ENCODE peak calls at places on chromosome 2, in five cellular contexts. One of them, this sample, is unnamed.

GRCh38 chr2:230012242-230012884 is 56.4 kb downstream of the SLC16A14 start:
- DNase-seq in stomach: no peak
- DNase-seq in activated T-helper 1 cell treated with Interleukin-2 at 50 U/mL for 16 hours: no peak
- DNase-seq in non-pigmented ciliary epithelial cell: no peak
- DNase-seq in hepatic stellate cell: no peak
- DNase-seq in this sample: no peak

GRCh38 chr2:75820693-75821092 is 110.0 kb upstream of the GCFC2 start:
- DNase-seq in stomach: no peak
- DNase-seq in activated T-helper 1 cell treated with Interleukin-2 at 50 U/mL for 16 hours: no peak
- DNase-seq in non-pigmented ciliary epithelial cell: no peak
- DNase-seq in hepatic stellate cell: no peak
- DNase-seq in this sample: no peak

GRCh38 chr2:105325389-105325963 is 4.1 kb downstream of the TGFBRAP1 start:
- DNase-seq in stomach: no peak
- DNase-seq in activated T-helper 1 cell treated with Interleukin-2 at 50 U/mL for 16 hours: no peak
- DNase-seq in non-pigmented ciliary epithelial cell: peak
- DNase-seq in hepatic stellate cell: peak
- DNase-seq in this sample: no peak

GRCh38 chr2:189849550-189849949 is 65.3 kb downstream of the PMS1 start:
- DNase-seq in stomach: no peak
- DNase-seq in activated T-helper 1 cell treated with Interleukin-2 at 50 U/mL for 16 hours: no peak
- DNase-seq in non-pigmented ciliary epithelial cell: no peak
- DNase-seq in hepatic stellate cell: no peak
- DNase-seq in this sample: no peak

GRCh38 chr2:165087933-165088901 is 115.6 kb downstream of the SCN3A start:
- DNase-seq in stomach: no peak
- DNase-seq in activated T-helper 1 cell treated with Interleukin-2 at 50 U/mL for 16 hours: no peak
- DNase-seq in non-pigmented ciliary epithelial cell: no peak
- DNase-seq in hepatic stellate cell: no peak
- DNase-seq in this sample: no peak

GRCh38 chr2:17085803-17086202 is 420.2 kb upstream of the CYRIA start:
- DNase-seq in stomach: no peak
- DNase-seq in activated T-helper 1 cell treated with Interleukin-2 at 50 U/mL for 16 hours: no peak
- DNase-seq in non-pigmented ciliary epithelial cell: no peak
- DNase-seq in hepatic stellate cell: no peak
- DNase-seq in this sample: no peak

GRCh38 chr2:119174216-119174992 is 15.9 kb upstream of the C1QL2 start:
- DNase-seq in stomach: peak
- DNase-seq in activated T-helper 1 cell treated with Interleukin-2 at 50 U/mL for 16 hours: peak
- DNase-seq in non-pigmented ciliary epithelial cell: no peak
- DNase-seq in hepatic stellate cell: peak
- DNase-seq in this sample: peak

GRCh38 chr2:207202645-207203044 is 36.9 kb upstream of the KLF7 start:
- DNase-seq in stomach: no peak
- DNase-seq in activated T-helper 1 cell treated with Interleukin-2 at 50 U/mL for 16 hours: no peak
- DNase-seq in non-pigmented ciliary epithelial cell: no peak
- DNase-seq in hepatic stellate cell: no peak
- DNase-seq in this sample: peak

GRCh38 chr2:129457277-129457818 is 522.1 kb upstream of the RAB6C start:
- DNase-seq in stomach: no peak
- DNase-seq in activated T-helper 1 cell treated with Interleukin-2 at 50 U/mL for 16 hours: no peak
- DNase-seq in non-pigmented ciliary epithelial cell: no peak
- DNase-seq in hepatic stellate cell: no peak
- DNase-seq in this sample: no peak

GRCh38 chr2:215356948-215357461 is 45.1 kb downstream of the ATIC start:
- DNase-seq in stomach: no peak
- DNase-seq in activated T-helper 1 cell treated with Interleukin-2 at 50 U/mL for 16 hours: no peak
- DNase-seq in non-pigmented ciliary epithelial cell: no peak
- DNase-seq in hepatic stellate cell: no peak
- DNase-seq in this sample: no peak

GRCh38 chr2:220473611-220474010 is 846.2 kb downstream of the SLC4A3 start:
- DNase-seq in stomach: no peak
- DNase-seq in activated T-helper 1 cell treated with Interleukin-2 at 50 U/mL for 16 hours: no peak
- DNase-seq in non-pigmented ciliary epithelial cell: no peak
- DNase-seq in hepatic stellate cell: no peak
- DNase-seq in this sample: no peak

GRCh38 chr2:30225131-30225762 is 6.1 kb upstream of the LBH start:
- DNase-seq in stomach: no peak
- DNase-seq in activated T-helper 1 cell treated with Interleukin-2 at 50 U/mL for 16 hours: no peak
- DNase-seq in non-pigmented ciliary epithelial cell: no peak
- DNase-seq in hepatic stellate cell: peak
- DNase-seq in this sample: no peak

GRCh38 chr2:127670055-127670956 is 5.0 kb downstream of the LIMS2 start:
- DNase-seq in stomach: peak
- DNase-seq in activated T-helper 1 cell treated with Interleukin-2 at 50 U/mL for 16 hours: no peak
- DNase-seq in non-pigmented ciliary epithelial cell: no peak
- DNase-seq in hepatic stellate cell: no peak
- DNase-seq in this sample: no peak

GRCh38 chr2:239425496-239426098 is 24.8 kb upstream of the HDAC4 start:
- DNase-seq in stomach: no peak
- DNase-seq in activated T-helper 1 cell treated with Interleukin-2 at 50 U/mL for 16 hours: no peak
- DNase-seq in non-pigmented ciliary epithelial cell: no peak
- DNase-seq in hepatic stellate cell: no peak
- DNase-seq in this sample: no peak

GRCh38 chr2:205654878-205655601 is 27.3 kb upstream of the NRP2 start:
- DNase-seq in stomach: no peak
- DNase-seq in activated T-helper 1 cell treated with Interleukin-2 at 50 U/mL for 16 hours: no peak
- DNase-seq in non-pigmented ciliary epithelial cell: no peak
- DNase-seq in hepatic stellate cell: peak
- DNase-seq in this sample: no peak

GRCh38 chr2:208369091-208369490 is 37.5 kb upstream of the PTH2R start:
- DNase-seq in stomach: no peak
- DNase-seq in activated T-helper 1 cell treated with Interleukin-2 at 50 U/mL for 16 hours: no peak
- DNase-seq in non-pigmented ciliary epithelial cell: no peak
- DNase-seq in hepatic stellate cell: no peak
- DNase-seq in this sample: no peak

GRCh38 chr2:223954401-223954800 is 2.9 kb upstream of the MRPL44 start:
- DNase-seq in stomach: no peak
- DNase-seq in activated T-helper 1 cell treated with Interleukin-2 at 50 U/mL for 16 hours: no peak
- DNase-seq in non-pigmented ciliary epithelial cell: no peak
- DNase-seq in hepatic stellate cell: peak
- DNase-seq in this sample: no peak

GRCh38 chr2:120973196-120973595 is 237.5 kb downstream of the GLI2 start:
- DNase-seq in stomach: no peak
- DNase-seq in activated T-helper 1 cell treated with Interleukin-2 at 50 U/mL for 16 hours: no peak
- DNase-seq in non-pigmented ciliary epithelial cell: no peak
- DNase-seq in hepatic stellate cell: no peak
- DNase-seq in this sample: no peak

GRCh38 chr2:176002684-176003225 is 688 bp upstream of the LNPK start:
- DNase-seq in stomach: no peak
- DNase-seq in activated T-helper 1 cell treated with Interleukin-2 at 50 U/mL for 16 hours: no peak
- DNase-seq in non-pigmented ciliary epithelial cell: no peak
- DNase-seq in hepatic stellate cell: peak
- DNase-seq in this sample: no peak

GRCh38 chr2:46718797-46719196 is 196.8 kb downstream of the MCFD2 start:
- DNase-seq in stomach: no peak
- DNase-seq in activated T-helper 1 cell treated with Interleukin-2 at 50 U/mL for 16 hours: no peak
- DNase-seq in non-pigmented ciliary epithelial cell: no peak
- DNase-seq in hepatic stellate cell: no peak
- DNase-seq in this sample: no peak

GRCh38 chr2:179410552-179411356 is 146.1 kb upstream of the SESTD1 start:
- DNase-seq in stomach: peak
- DNase-seq in activated T-helper 1 cell treated with Interleukin-2 at 50 U/mL for 16 hours: no peak
- DNase-seq in non-pigmented ciliary epithelial cell: peak
- DNase-seq in hepatic stellate cell: peak
- DNase-seq in this sample: peak

GRCh38 chr2:104890092-104890393 is 36.1 kb downstream of the POU3F3 start:
- DNase-seq in stomach: no peak
- DNase-seq in activated T-helper 1 cell treated with Interleukin-2 at 50 U/mL for 16 hours: no peak
- DNase-seq in non-pigmented ciliary epithelial cell: no peak
- DNase-seq in hepatic stellate cell: no peak
- DNase-seq in this sample: no peak

GRCh38 chr2:105455488-105455991 is 56.7 kb upstream of the FHL2 start:
- DNase-seq in stomach: peak
- DNase-seq in activated T-helper 1 cell treated with Interleukin-2 at 50 U/mL for 16 hours: no peak
- DNase-seq in non-pigmented ciliary epithelial cell: peak
- DNase-seq in hepatic stellate cell: peak
- DNase-seq in this sample: no peak

GRCh38 chr2:175478369-175478768 is 296.9 kb upstream of the ATP5MC3 start:
- DNase-seq in stomach: no peak
- DNase-seq in activated T-helper 1 cell treated with Interleukin-2 at 50 U/mL for 16 hours: no peak
- DNase-seq in non-pigmented ciliary epithelial cell: no peak
- DNase-seq in hepatic stellate cell: no peak
- DNase-seq in this sample: no peak

GRCh38 chr2:120571015-120571728 is 164.5 kb upstream of the GLI2 start:
- DNase-seq in stomach: peak
- DNase-seq in activated T-helper 1 cell treated with Interleukin-2 at 50 U/mL for 16 hours: no peak
- DNase-seq in non-pigmented ciliary epithelial cell: no peak
- DNase-seq in hepatic stellate cell: no peak
- DNase-seq in this sample: no peak

GRCh38 chr2:28753043-28753683 is 1.5 kb downstream of the PPP1CB start:
- DNase-seq in stomach: peak
- DNase-seq in activated T-helper 1 cell treated with Interleukin-2 at 50 U/mL for 16 hours: peak
- DNase-seq in non-pigmented ciliary epithelial cell: no peak
- DNase-seq in hepatic stellate cell: peak
- DNase-seq in this sample: no peak

GRCh38 chr2:84906900-84907714 is 1.7 kb downstream of the TMSB10 start:
- DNase-seq in stomach: no peak
- DNase-seq in activated T-helper 1 cell treated with Interleukin-2 at 50 U/mL for 16 hours: peak
- DNase-seq in non-pigmented ciliary epithelial cell: no peak
- DNase-seq in hepatic stellate cell: peak
- DNase-seq in this sample: peak

GRCh38 chr2:227592694-227593387 is 5.9 kb upstream of the SCYGR2 start:
- DNase-seq in stomach: no peak
- DNase-seq in activated T-helper 1 cell treated with Interleukin-2 at 50 U/mL for 16 hours: no peak
- DNase-seq in non-pigmented ciliary epithelial cell: no peak
- DNase-seq in hepatic stellate cell: no peak
- DNase-seq in this sample: no peak

GRCh38 chr2:46073540-46074018 is 223.6 kb upstream of the EPAS1 start:
- DNase-seq in stomach: no peak
- DNase-seq in activated T-helper 1 cell treated with Interleukin-2 at 50 U/mL for 16 hours: no peak
- DNase-seq in non-pigmented ciliary epithelial cell: peak
- DNase-seq in hepatic stellate cell: peak
- DNase-seq in this sample: no peak